ENCODE peak calls at places on chromosomes 7 and 10, in eight cellular contexts. D is MV-4-11; O is GM13977; Z is activated CD8-positive, alpha-beta T cell treated with anti-CD3 and anti-CD28 coated beads for 36 hours; W is psoas muscle; F is T follicular helper cell; E is activated CD4-positive, CD25-positive, alpha-beta regulatory T cell treated with anti-CD3 and anti-CD28 coated beads, Interleukin-2, amount 50 U/mL, for 16 hours; Q is GM13976. T is an unnamed sample.

GRCh38 chr7:83791737-83792136 is 142.8 kb upstream of the SEMA3E start:
- DNase-seq in D (no peak), O (no peak), Z (no peak), W (no peak), F (no peak), E (no peak), Q (no peak), T (no peak)

GRCh38 chr7:4134204-4134603 is 547.9 kb upstream of the FOXK1 start:
- DNase-seq in D (no peak), O (no peak), Z (no peak), W (no peak), F (no peak), E (no peak), Q (no peak), T (no peak)

GRCh38 chr7:75572396-75572795 is 80.3 kb downstream of the SPDYE5 start:
- DNase-seq in D (no peak), O (no peak), Z (no peak), W (no peak), F (no peak), E (no peak), Q (no peak), T (no peak)

GRCh38 chr10:63666836-63667383 is 145.7 kb downstream of the REEP3 start:
- DNase-seq in D (peak; percentile 24), O (peak; percentile 76), Z (no peak), W (no peak), F (no peak), E (no peak), Q (peak; percentile 76), T (peak; percentile 15)

GRCh38 chr10:62726142-62726541 is 78.4 kb upstream of the ADO start:
- DNase-seq in D (no peak), O (peak; percentile 55), Z (peak; percentile 90), W (no peak), F (no peak), E (peak; percentile 45), Q (peak; percentile 66), T (no peak)

GRCh38 chr7:148447221-148447845 is 143.2 kb upstream of the C7orf33 start:
- DNase-seq in D (no peak), O (peak; percentile 66), Z (no peak), W (no peak), F (no peak), E (no peak), Q (peak; percentile 46), T (peak; percentile 5)

GRCh38 chr10:101830322-101831168 is 12.3 kb upstream of the OGA start:
- DNase-seq in D (peak; percentile 89), O (peak; percentile 92), Z (peak; percentile 94), W (peak; percentile 87), F (peak; percentile 95), E (peak; percentile 94), Q (peak; percentile 90), T (peak; percentile 81)

GRCh38 chr7:22709857-22710256 is 17.1 kb upstream of the IL6 start:
- DNase-seq in D (no peak), O (no peak), Z (no peak), W (no peak), F (no peak), E (no peak), Q (no peak), T (no peak)

GRCh38 chr10:64537931-64538330 is 1016.7 kb downstream of the REEP3 start:
- DNase-seq in D (no peak), O (no peak), Z (no peak), W (no peak), F (no peak), E (no peak), Q (no peak), T (no peak)

GRCh38 chr7:522071-522937 is 2.7 kb upstream of the PDGFA start:
- DNase-seq in D (peak; percentile 72), O (peak; percentile 78), Z (peak; percentile 61), W (no peak), F (no peak), E (no peak), Q (peak; percentile 80), T (peak; percentile 31)

GRCh38 chr10:114544045-114544659 is 113.9 kb downstream of the ABLIM1 start:
- DNase-seq in D (peak; percentile 34), O (peak; percentile 65), Z (peak; percentile 89), W (no peak), F (peak; percentile 54), E (peak; percentile 33), Q (peak; percentile 82), T (peak; percentile 66)

GRCh38 chr10:3749597-3750351 is 35.2 kb downstream of the KLF6 start:
- DNase-seq in D (peak; percentile 75), O (no peak), Z (no peak), W (peak; percentile 48), F (no peak), E (no peak), Q (peak; percentile 40), T (no peak)

GRCh38 chr10:43216931-43217562 is 49.8 kb downstream of the RASGEF1A start:
- DNase-seq in D (no peak), O (no peak), Z (no peak), W (peak; percentile 3), F (no peak), E (no peak), Q (no peak), T (no peak)

GRCh38 chr10:71643904-71644303 is 75.7 kb downstream of the C10orf105 start:
- DNase-seq in D (no peak), O (no peak), Z (no peak), W (no peak), F (no peak), E (no peak), Q (no peak), T (no peak)

GRCh38 chr10:58950618-58951017 is 225.8 kb upstream of the PHYHIPL start:
- DNase-seq in D (no peak), O (no peak), Z (no peak), W (no peak), F (no peak), E (no peak), Q (no peak), T (no peak)

GRCh38 chr10:89389254-89389653 is 3.2 kb upstream of the IFIT1 start:
- DNase-seq in D (no peak), O (peak; percentile 29), Z (no peak), W (no peak), F (no peak), E (no peak), Q (peak; percentile 32), T (no peak)

GRCh38 chr10:78916227-78916626 is 152.5 kb upstream of the ZMIZ1 start:
- DNase-seq in D (no peak), O (no peak), Z (no peak), W (no peak), F (no peak), E (no peak), Q (no peak), T (no peak)

GRCh38 chr7:106978425-106979386 is 65.8 kb upstream of the PRKAR2B start:
- DNase-seq in D (no peak), O (no peak), Z (no peak), W (no peak), F (no peak), E (no peak), Q (no peak), T (no peak)

GRCh38 chr7:68078311-68078710 is 1081.7 kb downstream of the TYW1 start:
- DNase-seq in D (no peak), O (no peak), Z (no peak), W (no peak), F (no peak), E (no peak), Q (no peak), T (no peak)

GRCh38 chr10:33087922-33088321 is 129.9 kb upstream of the ITGB1 start:
- DNase-seq in D (no peak), O (no peak), Z (no peak), W (no peak), F (no peak), E (no peak), Q (no peak), T (no peak)

T was measured in GM12878.